ENCODE peak calls at places on chromosomes 11 and 22, in nine cellular contexts. C is GM19239; J is IMR-90; L is NCI-H1092 treated with DMSO at 0.1 percent for 48 hours; R is nucleus accumbens; V is cardiac septum; N is activated CD4-positive, alpha-beta T cell treated with anti-CD3 and anti-CD28 coated beads, Interleukin-2, amount 50 U/mL, for 48 hours; W is T-helper 2 cell; P is KBM-7. K is an unnamed sample.

GRCh38 chr22:48881326-48881980 is 946.2 kb downstream of the BRD1 start:
- DNase-seq in C (no peak), J (no peak), L (no peak), R (no peak), V (peak; percentile 51), N (no peak), W (no peak), P (no peak), K (no peak)

GRCh38 chr22:20154602-20155183 is 3.8 kb upstream of the CCDC188 start:
- DNase-seq in C (no peak), J (no peak), L (no peak), R (no peak), V (no peak), N (no peak), W (no peak), P (no peak), K (no peak)

GRCh38 chr11:122604626-122605025 is 50.9 kb upstream of the UBASH3B start:
- DNase-seq in C (no peak), J (no peak), L (no peak), R (no peak), V (no peak), N (no peak), W (no peak), P (no peak), K (no peak)

GRCh38 chr11:66279092-66279797 is 1.3 kb downstream of the CNIH2 start:
- DNase-seq in C (no peak), J (no peak), L (no peak), R (no peak), V (no peak), N (no peak), W (no peak), P (no peak), K (no peak)

GRCh38 chr11:27625347-27625912 is 74.8 kb downstream of the BDNF start:
- DNase-seq in C (no peak), J (no peak), L (no peak), R (no peak), V (no peak), N (no peak), W (no peak), P (no peak), K (no peak)

GRCh38 chr11:61609970-61610347 is 29.1 kb upstream of the SYT7 start:
- DNase-seq in C (no peak), J (no peak), L (peak; percentile 32), R (peak; percentile 4), V (no peak), N (no peak), W (no peak), P (no peak), K (no peak)

GRCh38 chr11:34881900-34882299 is 34.3 kb downstream of the APIP start:
- DNase-seq in C (no peak), J (no peak), L (no peak), R (no peak), V (no peak), N (no peak), W (no peak), P (no peak), K (no peak)

GRCh38 chr11:110715541-110715940 is 3.3 kb upstream of the ARHGAP20 start:
- DNase-seq in C (no peak), J (peak; percentile 86), L (no peak), R (no peak), V (no peak), N (no peak), W (no peak), P (no peak), K (peak; percentile 73)

GRCh38 chr11:71307811-71308645 is 55.7 kb upstream of the SHANK2 start:
- DNase-seq in C (no peak), J (no peak), L (no peak), R (no peak), V (peak; percentile 14), N (no peak), W (no peak), P (no peak), K (no peak)

GRCh38 chr11:110430267-110431211 is 791 bp downstream of the FDX1 start:
- DNase-seq in C (no peak), J (peak; percentile 56), L (peak; percentile 58), R (peak; percentile 46), V (peak; percentile 76), N (peak; percentile 38), W (peak; percentile 9), P (peak; percentile 49), K (peak; percentile 63)

GRCh38 chr22:46812034-46812605 is 49.7 kb downstream of the TBC1D22A start:
- DNase-seq in C (no peak), J (no peak), L (no peak), R (no peak), V (no peak), N (no peak), W (no peak), P (no peak), K (no peak)

GRCh38 chr11:16615480-16615879 is 123.0 kb upstream of the C11orf58 start:
- DNase-seq in C (no peak), J (no peak), L (no peak), R (no peak), V (no peak), N (no peak), W (no peak), P (no peak), K (no peak)

GRCh38 chr11:8838248-8838647 is 72.7 kb upstream of the AKIP1 start:
- DNase-seq in C (no peak), J (peak; percentile 94), L (no peak), R (no peak), V (no peak), N (no peak), W (no peak), P (peak; percentile 81), K (peak; percentile 83)

GRCh38 chr11:119694334-119694733 is 34.7 kb downstream of the NECTIN1 start:
- DNase-seq in C (no peak), J (no peak), L (peak; percentile 14), R (no peak), V (no peak), N (no peak), W (no peak), P (peak; percentile 21), K (no peak)

GRCh38 chr11:126992065-126992803 is 8.3 kb downstream of the KIRREL3 start:
- DNase-seq in C (no peak), J (peak; percentile 98), L (no peak), R (no peak), V (no peak), N (no peak), W (no peak), P (no peak), K (peak; percentile 88)

GRCh38 chr11:60852060-60852638 is 3.6 kb downstream of the PTGDR2 start:
- DNase-seq in C (no peak), J (no peak), L (no peak), R (no peak), V (no peak), N (no peak), W (no peak), P (no peak), K (no peak)

GRCh38 chr11:102592634-102593581 is 32.2 kb downstream of the MMP20 start:
- DNase-seq in C (no peak), J (peak; percentile 20), L (no peak), R (no peak), V (no peak), N (no peak), W (no peak), P (peak; percentile 19), K (no peak)

GRCh38 chr11:99432677-99433076 is 411.9 kb downstream of the CNTN5 start:
- DNase-seq in C (no peak), J (no peak), L (no peak), R (no peak), V (no peak), N (no peak), W (no peak), P (no peak), K (no peak)

GRCh38 chr11:7967826-7968225 is 2.6 kb upstream of the NLRP10 start:
- DNase-seq in C (no peak), J (peak; percentile 74), L (no peak), R (no peak), V (no peak), N (no peak), W (no peak), P (no peak), K (peak; percentile 72)

GRCh38 chr22:19121631-19122142 is 525 bp downstream of the DGCR2 start:
- DNase-seq in C (peak; percentile 33), J (peak; percentile 7), L (peak; percentile 61), R (peak; percentile 23), V (peak; percentile 83), N (peak; percentile 35), W (no peak), P (peak; percentile 44), K (peak; percentile 72)

GRCh38 chr22:49749885-49750510 is 77.7 kb downstream of the BRD1 start:
- DNase-seq in C (no peak), J (no peak), L (no peak), R (no peak), V (no peak), N (no peak), W (no peak), P (no peak), K (no peak)

GRCh38 chr11:34632105-34632780 is 11.3 kb downstream of the EHF start:
- DNase-seq in C (no peak), J (no peak), L (peak; percentile 100), R (peak; percentile 44), V (no peak), N (no peak), W (no peak), P (no peak), K (peak; percentile 43)

GRCh38 chr22:44444341-44445306 is 53.4 kb downstream of the RTL6 start:
- DNase-seq in C (no peak), J (no peak), L (no peak), R (no peak), V (peak; percentile 63), N (no peak), W (no peak), P (no peak), K (no peak)

GRCh38 chr11:7759010-7759409 is 37.7 kb downstream of the OR5P2 start:
- DNase-seq in C (peak; percentile 2), J (no peak), L (no peak), R (no peak), V (no peak), N (peak; percentile 8), W (no peak), P (peak; percentile 10), K (no peak)

GRCh38 chr22:25061605-25062377 is 109.3 kb downstream of the KIAA1671 start:
- DNase-seq in C (no peak), J (no peak), L (no peak), R (no peak), V (no peak), N (no peak), W (no peak), P (peak; percentile 14), K (no peak)

GRCh38 chr22:50694766-50695420 is 22.3 kb downstream of the SHANK3 start:
- DNase-seq in C (no peak), J (no peak), L (no peak), R (no peak), V (peak; percentile 59), N (no peak), W (no peak), P (no peak), K (no peak)

GRCh38 chr11:17770048-17770652 is 35.6 kb downstream of the KCNC1 start:
- DNase-seq in C (no peak), J (no peak), L (peak; percentile 6), R (no peak), V (no peak), N (no peak), W (no peak), P (peak; percentile 23), K (no peak)

GRCh38 chr11:33635161-33635560 is 65.5 kb downstream of the C11orf91 start:
- DNase-seq in C (no peak), J (peak; percentile 58), L (no peak), R (no peak), V (no peak), N (no peak), W (no peak), P (no peak), K (peak; percentile 20)

GRCh38 chr11:100753144-100753543 is 66.1 kb downstream of the ARHGAP42 start:
- DNase-seq in C (no peak), J (no peak), L (no peak), R (no peak), V (no peak), N (no peak), W (no peak), P (no peak), K (no peak)

GRCh38 chr11:9263840-9264380 is 1.2 kb downstream of the DENND5A start:
- DNase-seq in C (peak; percentile 88), J (peak; percentile 30), L (no peak), R (no peak), V (no peak), N (peak; percentile 38), W (peak; percentile 26), P (no peak), K (peak; percentile 58)

GRCh38 chr11:119148855-119149370 is at the start of gene ABCG4:
- DNase-seq in C (no peak), J (no peak), L (no peak), R (no peak), V (no peak), N (peak; percentile 23), W (peak; percentile 8), P (no peak), K (peak; percentile 60)

K was measured in adipocyte.